ENCODE peak calls at places on chromosomes 2 and 18, in five cellular contexts. T is adrenal gland, R is ovary, S is heart left ventricle, H is IMR-90. N is an unnamed sample.

GRCh38 chr2:96867756-96868554 is 1.9 kb downstream of the SEMA4C start:
- DNase-seq in T (no peak), R (no peak), S (no peak), H (no peak), N (no peak)

GRCh38 chr2:224151680-224152310 is 112.7 kb upstream of the SERPINE2 start:
- DNase-seq in T (no peak), R (no peak), S (no peak), H (no peak), N (no peak)

GRCh38 chr18:35178260-35178659 is 62.6 kb upstream of the ZNF397 start:
- DNase-seq in T (peak), R (no peak), S (no peak), H (peak), N (peak)

GRCh38 chr2:163155279-163155883 is 316.8 kb upstream of the KCNH7 start:
- DNase-seq in T (no peak), R (no peak), S (no peak), H (peak), N (no peak)

GRCh38 chr2:141200191-141200590 is 930.6 kb downstream of the LRP1B start:
- DNase-seq in T (no peak), R (no peak), S (no peak), H (no peak), N (no peak)

GRCh38 chr18:46068763-46069162 is 3.3 kb downstream of the PSTPIP2 start:
- DNase-seq in T (no peak), R (no peak), S (no peak), H (no peak), N (no peak)

GRCh38 chr2:236939751-236940229 is 145.9 kb upstream of the COPS8 start:
- DNase-seq in T (peak), R (no peak), S (no peak), H (no peak), N (peak)

GRCh38 chr2:36379710-36380448 is 24.3 kb downstream of the CRIM1 start:
- DNase-seq in T (no peak), R (no peak), S (no peak), H (peak), N (no peak)

GRCh38 chr2:146734042-146734715 is 1110.7 kb upstream of the ACVR2A start:
- DNase-seq in T (no peak), R (no peak), S (no peak), H (peak), N (no peak)

GRCh38 chr2:240134956-240135520 is 1.1 kb downstream of the COPS9 start:
- DNase-seq in T (no peak), R (no peak), S (no peak), H (no peak), N (peak)

GRCh38 chr2:128228894-128229293 is 89.8 kb downstream of the HS6ST1 start:
- DNase-seq in T (no peak), R (no peak), S (no peak), H (peak), N (no peak)

GRCh38 chr18:74522635-74523548 is 11.4 kb upstream of the CNDP1 start:
- DNase-seq in T (no peak), R (no peak), S (no peak), H (no peak), N (peak)

GRCh38 chr2:43224571-43225092 is 1.8 kb downstream of the ZFP36L2 start:
- DNase-seq in T (peak), R (no peak), S (no peak), H (peak), N (no peak)
- TF ChIP-seq POLR2A in T (no peak), R (no peak), S (no peak), H (no peak), N (no peak)

GRCh38 chr2:69619725-69620124 is 23.8 kb downstream of the AAK1 start:
- DNase-seq in T (no peak), R (no peak), S (no peak), H (no peak), N (no peak)
- H3K4me3 ChIP-seq in T (no peak), R (no peak), S (no peak), H (no peak), N (no peak)

GRCh38 chr2:232508246-232508645 is 11.9 kb upstream of the PRSS56 start:
- DNase-seq in T (no peak), R (no peak), S (no peak), H (no peak), N (no peak)
- TF ChIP-seq CTCF in T (no peak), R (no peak), S (no peak), H (no peak), N (no peak)

GRCh38 chr2:156334496-156335478 is 2.3 kb upstream of the NR4A2 start:
- DNase-seq in T (peak), R (peak), S (peak), H (peak), N (peak)
- TF ChIP-seq POLR2A in T (peak), R (peak), S (no peak), H (peak), N (peak)

GRCh38 chr18:64992654-64993053 is 758.2 kb upstream of the CDH7 start:
- DNase-seq in T (peak), R (no peak), S (no peak), H (no peak), N (no peak)
- H3K4me3 ChIP-seq in T (no peak), R (no peak), S (peak), H (no peak), N (no peak)

GRCh38 chr18:23032030-23032582 is 99.0 kb downstream of the RBBP8 start:
- DNase-seq in T (no peak), R (no peak), S (no peak), H (peak), N (no peak)

GRCh38 chr18:23036611-23037259 is 98.5 kb upstream of the CABLES1 start:
- DNase-seq in T (no peak), R (no peak), S (no peak), H (no peak), N (no peak)

GRCh38 chr18:23038712-23039111 is 96.6 kb upstream of the CABLES1 start:
- DNase-seq in T (no peak), R (no peak), S (no peak), H (peak), N (no peak)

GRCh38 chr18:23037646-23038045 is 97.6 kb upstream of the CABLES1 start:
- DNase-seq in T (no peak), R (no peak), S (no peak), H (no peak), N (no peak)

GRCh38 chr18:23033079-23033478 is 100.0 kb downstream of the RBBP8 start:
- DNase-seq in T (no peak), R (no peak), S (no peak), H (no peak), N (no peak)
- TF ChIP-seq CTCF in T (no peak), R (no peak), S (no peak), H (no peak), N (no peak)

GRCh38 chr2:233853353-233853752 is 982 bp downstream of the HJURP start:
- DNase-seq in T (no peak), R (no peak), S (no peak), H (no peak), N (peak)

GRCh38 chr2:233855345-233855744 is 1.0 kb upstream of the HJURP start:
- DNase-seq in T (no peak), R (no peak), S (no peak), H (no peak), N (no peak)

GRCh38 chr2:233853883-233854240 is 473 bp downstream of the HJURP start:
- DNase-seq in T (no peak), R (no peak), S (no peak), H (no peak), N (no peak)

GRCh38 chr2:233856184-233856583 is 1.8 kb upstream of the HJURP start:
- DNase-seq in T (no peak), R (no peak), S (no peak), H (no peak), N (no peak)

DNA sequence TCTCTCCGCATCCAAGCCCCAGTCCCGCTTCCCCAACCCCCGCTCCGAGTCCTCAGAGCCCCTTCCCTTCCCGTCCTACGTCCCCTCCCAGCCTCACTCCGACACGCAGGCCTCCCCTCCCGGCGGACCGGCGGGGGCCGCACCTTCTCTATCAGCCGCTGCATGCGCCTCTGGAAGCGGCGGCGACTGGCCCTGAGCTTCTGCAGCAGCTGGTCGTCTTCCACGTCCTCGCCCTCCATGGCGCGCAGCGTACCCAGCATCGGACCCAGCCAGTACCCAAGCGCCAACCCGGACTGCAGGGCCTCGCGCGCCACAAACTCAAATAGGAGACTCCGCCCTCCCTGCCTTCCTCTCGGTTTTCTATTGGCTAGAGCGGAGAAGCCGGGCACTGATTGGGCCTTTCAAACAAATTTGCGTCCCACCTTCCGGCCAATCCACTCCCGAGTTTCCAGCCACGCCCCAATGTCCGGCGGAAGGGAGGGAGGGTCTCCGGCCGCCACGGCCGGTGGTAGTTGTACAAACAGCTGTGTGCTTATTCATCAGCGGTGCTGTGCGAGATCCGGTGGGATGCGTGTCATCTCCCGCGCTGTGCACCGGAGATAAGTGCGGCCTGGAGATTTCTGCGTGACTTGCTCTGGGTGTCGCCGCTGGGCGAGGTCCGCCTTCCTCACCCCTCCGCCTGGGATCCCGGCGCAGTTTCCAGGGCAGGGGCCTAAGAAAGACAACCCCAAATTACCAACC is at the start of gene HJURP:
- DNase-seq in T (peak), R (peak), S (peak), H (peak), N (peak)
- TF ChIP-seq POLR2A in T (peak), R (no peak), S (no peak), H (peak), N (no peak)

GRCh38 chr2:238785528-238785860 is 62.4 kb upstream of the TWIST2 start:
- DNase-seq in T (no peak), R (no peak), S (no peak), H (no peak), N (peak)

GRCh38 chr2:238787507-238787906 is 60.4 kb upstream of the TWIST2 start:
- DNase-seq in T (no peak), R (no peak), S (no peak), H (no peak), N (peak)

GRCh38 chr2:238784671-238785527 is 63.0 kb upstream of the TWIST2 start:
- DNase-seq in T (peak), R (peak), S (peak), H (peak), N (peak)

GRCh38 chr2:238786379-238786778 is 61.5 kb upstream of the TWIST2 start:
- DNase-seq in T (no peak), R (no peak), S (no peak), H (no peak), N (peak)

DNA sequence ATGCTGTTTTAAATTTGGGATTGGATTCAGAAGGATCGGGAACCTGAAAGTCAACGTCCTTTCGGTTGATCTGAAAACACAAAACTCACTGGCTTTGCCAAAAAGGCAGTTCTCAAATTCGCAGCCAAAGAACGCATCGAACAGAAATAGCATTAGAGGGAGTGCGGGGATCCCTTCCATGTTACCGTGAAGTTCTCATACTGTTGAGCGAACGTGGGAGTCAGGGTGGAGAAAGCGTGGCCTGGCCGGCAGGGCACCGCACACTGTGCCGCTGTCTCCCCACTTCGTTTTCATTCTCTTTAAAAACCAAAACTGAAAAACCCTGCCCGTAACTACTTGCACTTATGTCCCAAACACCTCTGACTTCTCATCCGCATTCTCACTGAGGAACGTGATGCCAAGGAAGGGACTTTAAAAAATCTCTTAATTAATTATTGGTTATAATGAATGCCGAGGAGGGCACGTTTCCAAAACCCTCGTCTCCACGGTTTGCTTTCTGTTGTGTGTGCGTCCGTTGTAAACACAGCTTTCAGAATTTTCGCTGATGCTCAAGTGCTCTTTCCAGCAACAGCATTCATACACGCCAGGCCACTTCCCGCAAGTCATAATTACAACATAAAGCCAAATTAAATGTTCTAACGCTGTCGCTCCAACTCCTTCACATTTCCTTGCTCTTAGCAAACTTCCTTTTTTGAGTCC is 60.9 kb upstream of the TWIST2 start:
- DNase-seq in T (no peak), R (no peak), S (no peak), H (no peak), N (no peak)
- H3K4me3 ChIP-seq in T (no peak), R (no peak), S (no peak), H (no peak), N (no peak)